ENCODE peak calls at places on chromosomes 6 and 20, in five cellular contexts. One of them, this sample, is unnamed.

GRCh38 chr6:7267521-7268091 is 45.4 kb downstream of the SSR1 start:
- DNase-seq in HCT116: peak; percentile 54
- DNase-seq in GM23338: no peak
- DNase-seq in OCI-LY7: no peak
- DNase-seq in PC-3: peak; percentile 99
- DNase-seq in this sample: peak; percentile 32

GRCh38 chr6:68653074-68653705 is 18.1 kb downstream of the ADGRB3 start:
- DNase-seq in HCT116: no peak
- DNase-seq in GM23338: no peak
- DNase-seq in OCI-LY7: no peak
- DNase-seq in PC-3: no peak
- DNase-seq in this sample: no peak

GRCh38 chr6:140779341-140779740 is 1353.4 kb upstream of the GJE1 start:
- DNase-seq in HCT116: no peak
- DNase-seq in GM23338: no peak
- DNase-seq in OCI-LY7: no peak
- DNase-seq in PC-3: peak; percentile 69
- DNase-seq in this sample: no peak

GRCh38 chr6:44049163-44049988 is 77.9 kb downstream of the MRPL14 start:
- DNase-seq in HCT116: no peak
- DNase-seq in GM23338: no peak
- DNase-seq in OCI-LY7: no peak
- DNase-seq in PC-3: peak; percentile 88
- DNase-seq in this sample: no peak

GRCh38 chr6:101396552-101397173 is 3.2 kb downstream of the GRIK2 start:
- DNase-seq in HCT116: no peak
- DNase-seq in GM23338: peak; percentile 83
- DNase-seq in OCI-LY7: peak; percentile 50
- DNase-seq in PC-3: peak; percentile 77
- DNase-seq in this sample: peak; percentile 83

GRCh38 chr6:125307150-125307838 is 5.5 kb upstream of the HDDC2 start:
- DNase-seq in HCT116: no peak
- DNase-seq in GM23338: no peak
- DNase-seq in OCI-LY7: no peak
- DNase-seq in PC-3: peak; percentile 41
- DNase-seq in this sample: peak; percentile 69

GRCh38 chr6:146578054-146578453 is 20.7 kb upstream of the ADGB start:
- DNase-seq in HCT116: no peak
- DNase-seq in GM23338: no peak
- DNase-seq in OCI-LY7: no peak
- DNase-seq in PC-3: peak; percentile 26
- DNase-seq in this sample: no peak

GRCh38 chr6:116615937-116616756 is at the start of gene RSPH4A:
- DNase-seq in HCT116: peak; percentile 67
- DNase-seq in GM23338: peak; percentile 99
- DNase-seq in OCI-LY7: peak; percentile 25
- DNase-seq in PC-3: peak; percentile 91
- DNase-seq in this sample: peak; percentile 96

GRCh38 chr20:58375796-58376195 is 13.2 kb upstream of the VAPB start:
- DNase-seq in HCT116: no peak
- DNase-seq in GM23338: no peak
- DNase-seq in OCI-LY7: no peak
- DNase-seq in PC-3: no peak
- DNase-seq in this sample: no peak

GRCh38 chr20:58381627-58382026 is 7.4 kb upstream of the VAPB start:
- DNase-seq in HCT116: no peak
- DNase-seq in GM23338: no peak
- DNase-seq in OCI-LY7: no peak
- DNase-seq in PC-3: no peak
- DNase-seq in this sample: no peak

GRCh38 chr20:58377017-58377416 is 12.0 kb upstream of the VAPB start:
- DNase-seq in HCT116: no peak
- DNase-seq in GM23338: no peak
- DNase-seq in OCI-LY7: no peak
- DNase-seq in PC-3: no peak
- DNase-seq in this sample: no peak

GRCh38 chr20:58378056-58378455 is 11.0 kb upstream of the VAPB start:
- DNase-seq in HCT116: no peak
- DNase-seq in GM23338: no peak
- DNase-seq in OCI-LY7: no peak
- DNase-seq in PC-3: no peak
- DNase-seq in this sample: no peak

DNA sequence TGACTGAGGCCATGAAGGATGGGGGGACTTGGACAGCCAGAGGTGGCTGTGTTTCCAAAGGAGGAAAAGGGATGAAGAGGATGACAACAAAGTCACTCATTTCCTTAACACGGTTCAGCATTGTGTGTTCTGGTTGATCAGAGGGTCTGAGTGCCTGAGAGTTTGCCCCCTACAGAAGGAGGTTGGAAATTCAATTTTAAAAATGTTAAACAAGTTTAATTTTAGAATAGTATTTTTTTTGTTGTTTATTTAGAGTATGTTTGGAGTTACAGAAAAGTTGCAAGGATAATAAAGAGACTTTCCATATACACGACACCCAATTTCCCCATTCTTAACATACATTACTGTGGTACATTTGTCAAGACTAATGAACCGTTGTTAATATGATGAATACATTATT is 10.3 kb upstream of the VAPB start:
- DNase-seq in HCT116: no peak
- DNase-seq in GM23338: no peak
- DNase-seq in OCI-LY7: no peak
- DNase-seq in PC-3: no peak
- DNase-seq in this sample: no peak
- TF ChIP-seq CTCF in HCT116: no peak
- TF ChIP-seq CTCF in GM23338: peak; percentile 20
- TF ChIP-seq CTCF in OCI-LY7: peak; percentile 53
- TF ChIP-seq CTCF in PC-3: peak; percentile 50
- TF ChIP-seq CTCF in this sample: no peak

GRCh38 chr6:71345505-71345904 is 56.9 kb downstream of the OGFRL1 start:
- DNase-seq in HCT116: no peak
- DNase-seq in GM23338: no peak
- DNase-seq in OCI-LY7: no peak
- DNase-seq in PC-3: no peak
- DNase-seq in this sample: no peak
- H3K9me2 ChIP-seq in HCT116: no peaks in the 10 kb centered on the region
- H3K9me2 ChIP-seq in GM23338: peaks cover 8% of the 10 kb centered on the region
- H3K9me2 ChIP-seq in OCI-LY7: no peaks in the 10 kb centered on the region
- H3K9me2 ChIP-seq in PC-3: no peaks in the 10 kb centered on the region
- H3K9me2 ChIP-seq in this sample: no peaks in the 10 kb centered on the region

GRCh38 chr6:30570760-30571084 is 520 bp upstream of the ABCF1 start:
- DNase-seq in HCT116: no peak
- DNase-seq in GM23338: no peak
- DNase-seq in OCI-LY7: no peak
- DNase-seq in PC-3: no peak
- DNase-seq in this sample: no peak

GRCh38 chr6:30572078-30572605 is 900 bp downstream of the ABCF1 start:
- DNase-seq in HCT116: no peak
- DNase-seq in GM23338: no peak
- DNase-seq in OCI-LY7: no peak
- DNase-seq in PC-3: peak; percentile 41
- DNase-seq in this sample: peak; percentile 26

GRCh38 chr6:30568245-30568644 is 3.0 kb upstream of the ABCF1 start:
- DNase-seq in HCT116: no peak
- DNase-seq in GM23338: no peak
- DNase-seq in OCI-LY7: no peak
- DNase-seq in PC-3: no peak
- DNase-seq in this sample: no peak

GRCh38 chr6:30571085-30572077 is at the start of gene ABCF1:
- DNase-seq in HCT116: peak; percentile 93
- DNase-seq in GM23338: peak; percentile 98
- DNase-seq in OCI-LY7: peak; percentile 99
- DNase-seq in PC-3: peak; percentile 99
- DNase-seq in this sample: peak; percentile 100

DNA sequence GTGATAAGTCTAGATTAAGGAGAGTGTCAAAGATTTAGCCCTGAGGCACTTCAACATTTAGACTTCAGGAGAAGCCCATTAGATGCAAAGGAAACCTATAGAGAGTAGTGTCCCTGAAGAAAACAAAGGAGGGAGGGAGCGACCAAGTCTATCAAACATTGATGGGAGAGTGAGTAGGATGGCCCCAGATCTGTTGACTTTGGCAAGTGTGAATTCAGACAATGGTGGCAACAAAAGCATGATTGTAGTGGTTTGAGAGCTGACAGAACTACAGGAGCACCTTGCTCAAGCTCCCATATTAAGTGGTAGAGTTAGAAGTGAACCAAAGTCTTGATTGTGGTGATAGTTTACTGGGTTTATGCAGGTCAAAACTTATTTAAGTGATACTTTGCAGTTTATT is 979 bp upstream of the ABCF1 start:
- DNase-seq in HCT116: no peak
- DNase-seq in GM23338: no peak
- DNase-seq in OCI-LY7: no peak
- DNase-seq in PC-3: no peak
- DNase-seq in this sample: no peak
- H2AFZ ChIP-seq in HCT116: peak overlapping the region; percentile 24
- H2AFZ ChIP-seq in GM23338: peak overlapping the region; percentile 98
- H2AFZ ChIP-seq in OCI-LY7: peak overlapping the region; percentile 72
- H2AFZ ChIP-seq in PC-3: peak overlapping the region; percentile 86
- H2AFZ ChIP-seq in this sample: peak overlapping the region; percentile 69

GRCh38 chr6:166853371-166854325 is 102.7 kb downstream of the RNASET2 start:
- DNase-seq in HCT116: no peak
- DNase-seq in GM23338: peak; percentile 56
- DNase-seq in OCI-LY7: no peak
- DNase-seq in PC-3: no peak
- DNase-seq in this sample: no peak

GRCh38 chr6:166849762-166850181 is 106.6 kb downstream of the RNASET2 start:
- DNase-seq in HCT116: no peak
- DNase-seq in GM23338: no peak
- DNase-seq in OCI-LY7: peak; percentile 16
- DNase-seq in PC-3: no peak
- DNase-seq in this sample: no peak

GRCh38 chr6:166851426-166851825 is 104.9 kb downstream of the RNASET2 start:
- DNase-seq in HCT116: no peak
- DNase-seq in GM23338: no peak
- DNase-seq in OCI-LY7: no peak
- DNase-seq in PC-3: no peak
- DNase-seq in this sample: no peak

GRCh38 chr6:166850677-166851076 is 105.7 kb downstream of the RNASET2 start:
- DNase-seq in HCT116: no peak
- DNase-seq in GM23338: no peak
- DNase-seq in OCI-LY7: no peak
- DNase-seq in PC-3: no peak
- DNase-seq in this sample: no peak

GRCh38 chr6:166852484-166852975 is 103.8 kb downstream of the RNASET2 start:
- DNase-seq in HCT116: no peak
- DNase-seq in GM23338: no peak
- DNase-seq in OCI-LY7: no peak
- DNase-seq in PC-3: no peak
- DNase-seq in this sample: no peak
- TF ChIP-seq CTCF in HCT116: peak; percentile 12
- TF ChIP-seq CTCF in GM23338: peak; percentile 21
- TF ChIP-seq CTCF in OCI-LY7: peak; percentile 21
- TF ChIP-seq CTCF in PC-3: no peak
- TF ChIP-seq CTCF in this sample: no peak

GRCh38 chr20:33848391-33848790 is 37.2 kb downstream of the CHMP4B start:
- DNase-seq in HCT116: no peak
- DNase-seq in GM23338: no peak
- DNase-seq in OCI-LY7: no peak
- DNase-seq in PC-3: no peak
- DNase-seq in this sample: no peak

GRCh38 chr20:33852971-33853813 is 42.0 kb downstream of the CHMP4B start:
- DNase-seq in HCT116: no peak
- DNase-seq in GM23338: no peak
- DNase-seq in OCI-LY7: no peak
- DNase-seq in PC-3: no peak
- DNase-seq in this sample: no peak

GRCh38 chr20:33846291-33846916 is 35.3 kb downstream of the CHMP4B start:
- DNase-seq in HCT116: no peak
- DNase-seq in GM23338: no peak
- DNase-seq in OCI-LY7: no peak
- DNase-seq in PC-3: no peak
- DNase-seq in this sample: no peak

GRCh38 chr20:33851842-33852466 is 40.8 kb downstream of the CHMP4B start:
- DNase-seq in HCT116: no peak
- DNase-seq in GM23338: no peak
- DNase-seq in OCI-LY7: no peak
- DNase-seq in PC-3: no peak
- DNase-seq in this sample: no peak

DNA sequence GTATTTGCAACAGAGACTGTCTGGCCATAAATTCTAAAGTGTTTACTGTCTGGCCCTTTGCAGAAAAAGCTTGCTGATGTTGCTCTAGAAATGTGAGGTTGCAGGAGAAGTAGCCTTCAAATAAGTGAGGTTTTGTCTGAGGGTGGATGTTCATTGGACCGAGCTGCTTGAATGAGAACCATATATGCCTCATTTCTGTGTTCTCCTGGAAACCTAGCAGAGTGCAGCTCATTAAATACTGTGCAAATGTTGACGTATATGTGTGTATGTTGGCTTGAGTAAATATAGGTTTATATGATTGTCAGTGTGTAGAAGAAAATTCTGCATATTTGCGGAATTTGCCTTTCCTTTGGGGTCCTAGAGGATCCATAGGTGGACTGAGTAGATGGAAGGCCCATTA is 39.0 kb downstream of the CHMP4B start:
- DNase-seq in HCT116: no peak
- DNase-seq in GM23338: no peak
- DNase-seq in OCI-LY7: no peak
- DNase-seq in PC-3: peak; percentile 17
- DNase-seq in this sample: no peak
- H3K9me2 ChIP-seq in HCT116: no peaks in the 10 kb centered on the region
- H3K9me2 ChIP-seq in GM23338: no peaks in the 10 kb centered on the region
- H3K9me2 ChIP-seq in OCI-LY7: no peaks in the 10 kb centered on the region
- H3K9me2 ChIP-seq in PC-3: no peaks in the 10 kb centered on the region
- H3K9me2 ChIP-seq in this sample: no peaks in the 10 kb centered on the region

GRCh38 chr6:48775157-48775556 is 664.2 kb upstream of the PTCHD4 start:
- DNase-seq in HCT116: no peak
- DNase-seq in GM23338: no peak
- DNase-seq in OCI-LY7: no peak
- DNase-seq in PC-3: peak; percentile 53
- DNase-seq in this sample: no peak
- H2AFZ ChIP-seq in HCT116: peak overlapping the region; percentile 39
- H2AFZ ChIP-seq in GM23338: peak overlapping the region; percentile 12
- H2AFZ ChIP-seq in OCI-LY7: no peak overlapping the region
- H2AFZ ChIP-seq in PC-3: peak overlapping the region; percentile 13
- H2AFZ ChIP-seq in this sample: no peak overlapping the region

This sample was measured in hepatocyte.